ENCODE peak calls at places on chromosomes 11 and 22, in six cellular contexts. I is left lung; R is stimulated activated CD8-positive, alpha-beta memory T cell treated with anti-CD3 and anti-CD28 coated beads, Interleukin-2, amount 100 ng/mL, for 48 hours; G is aorta; N is cardiac muscle cell; Z is natural killer cell treated with Interleukin-12 subunit alpha and Interleukin-12 subunit beta and Interleukin-15 and Interleukin-18, amount 100 ng/mL, for 72 hours. A is an unnamed sample.

GRCh38 chr22:49411236-49411635 is 416.4 kb downstream of the BRD1 start:
- DNase-seq in G (peak; percentile 28), Z (peak; percentile 13), I (no peak), R (no peak), N (no peak), A (no peak)

GRCh38 chr11:85628771-85629341 is 463 bp downstream of the TMEM126B start:
- DNase-seq in I (no peak), G (no peak), Z (peak; percentile 65), N (no peak), R (no peak), A (no peak)

GRCh38 chr11:40294343-40294723 is 1165.1 kb downstream of the LRRC4C start:
- DNase-seq in G (no peak), Z (no peak), I (no peak), R (no peak), N (no peak), A (no peak)

GRCh38 chr11:65551572-65552398 is 6.4 kb downstream of the LTBP3 start:
- DNase-seq in I (no peak), N (no peak), R (no peak), Z (no peak), G (no peak), A (peak; percentile 81)

GRCh38 chr11:34252015-34252414 is 105.8 kb downstream of the ABTB2 start:
- DNase-seq in R (no peak), N (no peak), Z (no peak), G (no peak), I (no peak), A (no peak)

GRCh38 chr11:17208257-17208999 is 642 bp upstream of the PIK3C2A start:
- DNase-seq in N (peak; percentile 68), I (peak; percentile 62), Z (no peak), R (peak; percentile 13), G (peak; percentile 83), A (peak; percentile 65)

GRCh38 chr11:13883042-13883441 is 79.5 kb upstream of the SPON1 start:
- DNase-seq in Z (no peak), I (peak; percentile 73), N (no peak), R (no peak), G (no peak), A (no peak)

GRCh38 chr11:62142921-62143320 is 19.1 kb downstream of the INCENP start:
- DNase-seq in R (no peak), I (no peak), N (no peak), Z (no peak), G (peak; percentile 75), A (peak; percentile 22)

GRCh38 chr11:68038718-68039525 is at the start of gene TCIRG1:
- DNase-seq in G (peak; percentile 94), N (peak; percentile 87), I (peak; percentile 90), Z (peak; percentile 82), R (peak; percentile 56), A (peak; percentile 92)

GRCh38 chr11:70912226-70912840 is 340.0 kb downstream of the SHANK2 start:
- DNase-seq in G (peak; percentile 49), Z (no peak), N (no peak), I (no peak), R (no peak), A (no peak)

GRCh38 chr11:43327987-43328386 is 16.2 kb downstream of the API5 start:
- DNase-seq in I (no peak), G (no peak), Z (no peak), R (no peak), N (peak; percentile 89), A (peak; percentile 54)

GRCh38 chr11:86610559-86611341 is 61.7 kb downstream of the ME3 start:
- DNase-seq in I (no peak), G (no peak), N (no peak), R (no peak), Z (no peak), A (no peak)

GRCh38 chr11:100930185-100930778 is 199.3 kb downstream of the PGR start:
- DNase-seq in G (no peak), Z (no peak), R (no peak), N (peak; percentile 81), I (no peak), A (no peak)

GRCh38 chr11:74427377-74427776 is 29.1 kb upstream of the PGM2L1 start:
- DNase-seq in G (no peak), R (no peak), I (no peak), N (no peak), Z (no peak), A (no peak)

GRCh38 chr11:31690041-31690440 is 121.1 kb downstream of the PAX6 start:
- DNase-seq in I (no peak), R (no peak), Z (no peak), N (peak; percentile 34), G (no peak), A (no peak)

GRCh38 chr11:64035581-64035980 is at the start of gene FLRT1:
- DNase-seq in I (no peak), G (no peak), N (no peak), Z (no peak), R (no peak), A (no peak)

GRCh38 chr11:113242767-113243397 is 71.5 kb upstream of the TTC12 start:
- DNase-seq in I (no peak), N (peak; percentile 81), G (no peak), R (no peak), Z (no peak), A (no peak)

GRCh38 chr11:112718483-112718882 is 242.7 kb upstream of the NCAM1 start:
- DNase-seq in Z (no peak), G (no peak), I (no peak), R (no peak), N (no peak), A (no peak)

GRCh38 chr11:128896356-128896755 is 5.2 kb downstream of the KCNJ5 start:
- DNase-seq in N (no peak), G (no peak), I (no peak), R (no peak), Z (no peak), A (no peak)

GRCh38 chr11:33064033-33064825 is 24.9 kb downstream of the TCP11L1 start:
- DNase-seq in Z (no peak), I (no peak), R (no peak), N (peak; percentile 11), G (no peak), A (no peak)

GRCh38 chr22:22945195-22945594 is 57.6 kb downstream of the IGLL5 start:
- DNase-seq in G (peak; percentile 56), I (no peak), N (no peak), R (no peak), Z (no peak), A (peak; percentile 21)

GRCh38 chr22:50548046-50548912 is 2.6 kb downstream of the KLHDC7B start:
- DNase-seq in G (no peak), N (no peak), R (no peak), Z (peak; percentile 79), I (no peak), A (no peak)

GRCh38 chr22:27407369-27407985 is 394.1 kb downstream of the MN1 start:
- DNase-seq in N (no peak), Z (peak; percentile 13), R (no peak), G (no peak), I (no peak), A (no peak)

GRCh38 chr22:35918466-35918865 is 110.2 kb downstream of the RBFOX2 start:
- DNase-seq in N (peak; percentile 49), R (no peak), Z (no peak), G (no peak), I (no peak), A (no peak)

GRCh38 chr22:25749420-25750169 is 7.6 kb downstream of the MYO18B start:
- DNase-seq in R (no peak), N (no peak), G (no peak), Z (no peak), I (no peak), A (no peak)

A was measured in stomach.